ENCODE peak calls at places on chromosomes 6 and 20, in six cellular contexts. K, W, Z, V, U and R are unnamed samples.
A peak's percentile ranks its signal among the peaks of the same experiment; 100 is the strongest.

GRCh38 chr6:127952831-127953230 is 52.0 kb upstream of the THEMIS start:
- DNase-seq in K (no peak), W (no peak), Z (no peak), V (no peak), U (no peak), R (no peak)

GRCh38 chr6:68691120-68691519 is 56.0 kb downstream of the ADGRB3 start:
- DNase-seq in K (no peak), W (no peak), Z (no peak), V (no peak), U (no peak), R (no peak)

GRCh38 chr20:7161690-7162089 is 394.2 kb downstream of the BMP2 start:
- DNase-seq in K (no peak), W (peak; percentile 17), Z (peak; percentile 56), V (no peak), U (no peak), R (no peak)

GRCh38 chr6:43089467-43089866 is 13.4 kb downstream of the PTK7 start:
- DNase-seq in K (no peak), W (no peak), Z (peak; percentile 68), V (no peak), U (no peak), R (no peak)

GRCh38 chr6:35096129-35096852 is 44.8 kb downstream of the TCP11 start:
- DNase-seq in K (no peak), W (no peak), Z (no peak), V (no peak), U (no peak), R (no peak)

GRCh38 chr6:151067684-151068596 is 171.8 kb upstream of the AKAP12 start:
- DNase-seq in K (no peak), W (peak; percentile 50), Z (no peak), V (peak; percentile 55), U (peak; percentile 85), R (no peak)

GRCh38 chr20:1242099-1242498 is 16.3 kb downstream of the RAD21L1 start:
- DNase-seq in K (no peak), W (no peak), Z (no peak), V (no peak), U (no peak), R (no peak)

GRCh38 chr6:142372348-142372747 is 70.5 kb downstream of the ADGRG6 start:
- DNase-seq in K (no peak), W (no peak), Z (no peak), V (no peak), U (no peak), R (no peak)

GRCh38 chr20:17023811-17024210 is 203.0 kb upstream of the PCSK2 start:
- DNase-seq in K (no peak), W (peak; percentile 6), Z (peak; percentile 57), V (no peak), U (no peak), R (no peak)

GRCh38 chr20:58893355-58894151 is 41.0 kb downstream of the GNAS start:
- DNase-seq in K (no peak), W (no peak), Z (no peak), V (no peak), U (no peak), R (no peak)

GRCh38 chr6:121760640-121761213 is 325.3 kb downstream of the GJA1 start:
- DNase-seq in K (no peak), W (no peak), Z (peak; percentile 33), V (no peak), U (no peak), R (no peak)

DNA sequence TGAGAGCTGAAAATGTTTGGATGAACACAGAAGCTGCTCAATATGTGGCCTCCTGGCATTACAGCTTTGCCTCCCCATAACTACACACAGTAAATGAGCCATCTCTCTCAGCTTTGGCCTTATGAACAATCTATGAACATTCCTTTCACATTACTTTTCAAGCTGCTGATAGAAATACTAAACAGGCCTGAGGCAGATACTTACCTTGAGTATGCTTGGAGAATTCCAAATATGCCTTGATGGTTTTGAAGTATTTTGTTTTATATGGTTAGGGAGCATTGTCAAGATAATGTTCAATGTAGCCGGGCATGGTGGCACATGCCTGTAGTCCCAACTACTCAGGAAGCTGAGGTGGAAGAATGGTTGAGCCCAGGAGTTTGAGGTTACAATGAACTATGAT is 104.5 kb downstream of the CD24 start:
- DNase-seq in K (no peak), W (no peak), Z (no peak), V (no peak), U (no peak), R (no peak)
- H3K27ac ChIP-seq in K (no peak overlapping the region), W (no peak overlapping the region), Z (no peak overlapping the region), V (no peak overlapping the region), U (no peak overlapping the region), R (no peak overlapping the region)

GRCh38 chr6:11538799-11539468 is 1.4 kb downstream of the TMEM170B start:
- DNase-seq in K (peak; percentile 2), W (no peak), Z (no peak), V (no peak), U (no peak), R (no peak)

GRCh38 chr6:11535801-11536230 is 1.7 kb upstream of the TMEM170B start:
- DNase-seq in K (no peak), W (peak; percentile 64), Z (no peak), V (no peak), U (peak; percentile 68), R (no peak)

GRCh38 chr6:11537229-11538048 is at the start of gene TMEM170B:
- DNase-seq in K (peak; percentile 97), W (peak; percentile 94), Z (peak; percentile 89), V (peak; percentile 95), U (peak; percentile 94), R (peak; percentile 90)

GRCh38 chr6:11538049-11538798 is 675 bp downstream of the TMEM170B start:
- DNase-seq in K (peak; percentile 26), W (peak; percentile 52), Z (peak; percentile 69), V (peak; percentile 34), U (peak; percentile 68), R (no peak)

DNA sequence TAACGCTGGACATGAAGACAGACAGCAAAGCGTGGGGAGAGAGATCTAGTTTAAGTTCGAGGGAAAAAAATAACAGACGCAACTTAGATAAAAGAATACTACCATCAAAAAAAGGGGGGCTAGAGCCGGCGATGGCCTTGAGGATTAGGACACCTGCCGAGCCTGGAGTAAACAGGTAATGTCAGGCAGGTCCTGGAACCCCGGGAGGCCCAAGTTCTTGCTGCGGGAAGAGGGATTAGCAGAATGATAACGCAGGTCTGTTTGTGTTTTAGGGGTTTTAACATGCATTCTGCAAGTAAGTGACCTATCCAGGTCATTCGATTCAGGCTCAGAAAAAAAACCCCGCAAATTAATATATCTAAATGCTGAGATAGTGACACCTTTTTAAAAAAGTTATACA is 754 bp upstream of the TMEM170B start:
- DNase-seq in K (no peak), W (peak; percentile 35), Z (peak; percentile 74), V (no peak), U (no peak), R (no peak)
- H3K27ac ChIP-seq in K (peak overlapping the region; percentile 54), W (peak overlapping the region; percentile 87), Z (no peak overlapping the region), V (peak overlapping the region; percentile 83), U (peak overlapping the region; percentile 59), R (peak overlapping the region; percentile 74)

GRCh38 chr6:3806169-3806922 is 42.8 kb upstream of the FAM50B start:
- DNase-seq in K (no peak), W (peak; percentile 62), Z (no peak), V (no peak), U (no peak), R (no peak)
- H3K27ac ChIP-seq in K (no peak overlapping the region), W (peak overlapping the region; percentile 86), Z (no peak overlapping the region), V (peak overlapping the region; percentile 18), U (peak overlapping the region; percentile 86), R (no peak overlapping the region)

DNA sequence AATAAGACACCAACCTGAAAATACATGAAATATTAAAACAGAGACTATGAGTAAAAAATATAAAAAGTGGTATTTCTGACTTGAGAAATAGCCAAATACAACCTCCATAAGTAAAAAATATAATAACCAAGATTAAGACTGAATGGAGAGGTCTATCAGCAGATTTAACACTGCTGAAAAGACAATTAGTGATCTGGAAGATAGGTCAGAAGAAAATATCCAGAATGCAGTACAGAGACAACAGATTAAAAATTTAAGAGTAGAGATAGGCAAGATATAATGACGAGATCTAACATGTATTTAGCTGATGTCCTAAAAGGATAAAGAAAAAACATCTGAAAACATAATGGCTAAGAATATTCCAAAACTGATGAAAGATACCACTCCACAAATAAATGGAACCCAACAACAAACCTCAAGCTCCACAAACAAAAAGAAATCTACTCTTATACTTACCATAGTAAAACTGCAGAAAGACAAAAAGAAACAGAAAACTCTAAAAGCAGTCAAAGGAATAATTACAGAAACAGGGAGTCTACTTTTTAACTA is 18.8 kb downstream of the ESF1 start:
- DNase-seq in K (no peak), W (no peak), Z (no peak), V (no peak), U (no peak), R (no peak)
- H3K27ac ChIP-seq in K (no peak overlapping the region), W (no peak overlapping the region), Z (no peak overlapping the region), V (no peak overlapping the region), U (no peak overlapping the region), R (no peak overlapping the region)

GRCh38 chr6:44190712-44191111 is 26.0 kb upstream of the MYMX start:
- DNase-seq in K (no peak), W (no peak), Z (no peak), V (no peak), U (no peak), R (no peak)

GRCh38 chr6:44189257-44189656 is 27.5 kb upstream of the MYMX start:
- DNase-seq in K (no peak), W (no peak), Z (no peak), V (no peak), U (no peak), R (no peak)

GRCh38 chr6:44194326-44194725 is 22.4 kb upstream of the MYMX start:
- DNase-seq in K (no peak), W (no peak), Z (no peak), V (no peak), U (no peak), R (no peak)

GRCh38 chr6:44193307-44193910 is 23.3 kb upstream of the MYMX start:
- DNase-seq in K (no peak), W (no peak), Z (no peak), V (no peak), U (no peak), R (no peak)

DNA sequence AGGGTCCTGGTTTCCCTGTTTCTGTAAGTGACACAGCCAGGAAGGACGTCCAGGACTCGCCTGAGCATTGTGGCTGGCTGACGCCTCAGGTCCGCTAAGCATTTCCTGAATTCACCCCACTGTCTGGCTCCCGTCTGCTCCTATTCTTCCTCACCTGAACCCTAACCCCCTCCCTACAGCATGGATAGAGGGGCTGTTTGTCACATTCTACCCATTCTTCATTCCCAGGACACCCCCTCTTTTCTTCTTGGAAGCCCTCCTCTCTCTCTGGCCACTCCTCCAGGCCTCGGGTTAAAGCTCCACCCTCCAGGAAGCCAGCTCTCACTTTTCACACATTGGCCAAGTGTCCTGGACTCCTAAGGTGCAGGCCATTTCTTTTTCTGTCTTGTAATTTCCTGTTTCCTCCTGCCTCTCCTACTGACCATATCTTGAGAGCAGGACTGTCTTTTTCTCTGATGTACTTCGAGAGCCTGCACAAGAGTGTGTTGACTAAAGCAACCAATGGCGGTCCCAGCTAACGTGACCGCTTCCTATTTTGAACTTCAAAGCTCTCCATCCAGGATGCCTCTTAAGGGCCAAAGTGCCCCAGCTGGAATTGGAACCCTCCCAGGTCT is 24.2 kb upstream of the MYMX start:
- DNase-seq in K (no peak), W (no peak), Z (peak; percentile 69), V (no peak), U (no peak), R (no peak)
- H3K27ac ChIP-seq in K (no peak overlapping the region), W (no peak overlapping the region), Z (no peak overlapping the region), V (no peak overlapping the region), U (peak overlapping the region; percentile 8), R (no peak overlapping the region)